ENCODE peak calls at places on chromosomes 3 and 15, in ten cellular contexts. R is OCI-LY7; A is cardiac fibroblast; Y is tibial artery; O is K562; C is CD8-positive, alpha-beta T cell; J is kidney epithelial cell; L is CD4-positive, alpha-beta T cell; T is left ventricle myocardium inferior; F is esophagus squamous epithelium. K is an unnamed sample.

GRCh38 chr3:188296761-188297689 is 143.1 kb downstream of the LPP start:
- DNase-seq in L (no peak), C (no peak), R (peak; percentile 75), A (peak; percentile 95), Y (peak; percentile 47), J (peak; percentile 62), T (no peak), O (no peak), F (no peak), K (peak; percentile 93)

GRCh38 chr3:32422943-32423342 is 31.3 kb downstream of the CMTM7 start:
- DNase-seq in A (no peak), L (no peak), J (no peak), F (no peak), C (no peak), R (no peak), Y (no peak), O (no peak), T (no peak), K (no peak)

GRCh38 chr15:67101981-67102929 is 36.9 kb downstream of the SMAD3 start:
- DNase-seq in L (peak; percentile 35), F (no peak), A (peak; percentile 48), O (no peak), Y (no peak), R (no peak), J (no peak), C (no peak), T (no peak), K (peak; percentile 73)

GRCh38 chr15:89409993-89410767 is 75.6 kb upstream of the POLG start:
- DNase-seq in A (no peak), L (no peak), Y (no peak), O (no peak), R (no peak), T (no peak), C (no peak), J (no peak), F (no peak), K (no peak)

GRCh38 chr15:100033140-100033857 is 300.1 kb upstream of the LYSMD4 start:
- DNase-seq in A (peak; percentile 28), J (no peak), R (no peak), L (no peak), O (no peak), T (no peak), Y (no peak), C (no peak), F (no peak), K (peak; percentile 4)

GRCh38 chr15:36428102-36428845 is 151.2 kb upstream of the CDIN1 start:
- DNase-seq in R (no peak), F (no peak), A (peak; percentile 96), Y (no peak), J (peak; percentile 97), C (no peak), L (no peak), O (peak; percentile 89), T (no peak), K (peak; percentile 96)

GRCh38 chr3:108907194-108907593 is 46.5 kb downstream of the GUCA1C start:
- DNase-seq in T (no peak), Y (no peak), F (no peak), J (no peak), C (no peak), A (no peak), L (no peak), R (no peak), O (no peak), K (no peak)

GRCh38 chr3:13685721-13686120 is 136.8 kb downstream of the FBLN2 start:
- DNase-seq in L (no peak), O (no peak), Y (no peak), T (no peak), A (no peak), R (no peak), C (no peak), F (no peak), J (no peak), K (no peak)

GRCh38 chr3:116815831-116816588 is 106.4 kb downstream of the TUSC7 start:
- DNase-seq in L (no peak), A (peak; percentile 7), R (no peak), C (no peak), T (no peak), F (no peak), Y (no peak), O (no peak), J (no peak), K (peak; percentile 1)

GRCh38 chr3:142888484-142889262 is at the start of gene PCOLCE2:
- DNase-seq in A (peak; percentile 23), O (peak; percentile 36), T (peak; percentile 54), C (no peak), L (no peak), J (no peak), Y (peak; percentile 49), R (no peak), F (no peak), K (no peak)

GRCh38 chr3:46276497-46277099 is 34.3 kb downstream of the CCR3 start:
- DNase-seq in O (peak; percentile 40), F (no peak), L (peak; percentile 65), Y (peak; percentile 40), R (peak; percentile 38), J (no peak), A (no peak), C (peak; percentile 59), T (peak; percentile 50), K (peak; percentile 60)

GRCh38 chr3:48475188-48475587 is 28.7 kb downstream of the ATRIP start:
- DNase-seq in Y (no peak), L (no peak), F (no peak), A (no peak), R (no peak), J (no peak), O (no peak), C (no peak), T (no peak), K (no peak)

GRCh38 chr3:189267981-189268613 is 96.3 kb downstream of the TPRG1 start:
- DNase-seq in Y (no peak), O (no peak), J (no peak), F (no peak), A (peak; percentile 33), T (no peak), L (no peak), R (no peak), C (no peak), K (peak; percentile 99)

GRCh38 chr3:100533176-100533575 is 40.8 kb downstream of the TMEM45A start:
- DNase-seq in O (no peak), L (no peak), A (no peak), C (no peak), J (no peak), Y (no peak), R (no peak), T (no peak), F (no peak), K (no peak)

GRCh38 chr15:34436956-34437442 is 609 bp downstream of the GOLGA8A start:
- DNase-seq in J (no peak), F (no peak), Y (no peak), L (no peak), T (peak; percentile 33), A (peak; percentile 31), R (no peak), C (peak; percentile 17), O (peak; percentile 68), K (no peak)

GRCh38 chr15:64732156-64732860 is 43.1 kb downstream of the RBPMS2 start:
- DNase-seq in T (no peak), A (no peak), J (no peak), L (no peak), O (no peak), C (no peak), F (no peak), Y (no peak), R (no peak), K (no peak)

GRCh38 chr3:179373938-179374337 is 26.4 kb downstream of the MFN1 start:
- DNase-seq in O (no peak), T (no peak), C (no peak), L (no peak), Y (no peak), R (no peak), J (no peak), F (no peak), A (no peak), K (no peak)
- TF ChIP-seq CTCF in O (no peak), T (no peak), C (no peak), L (no peak), Y (no peak), R (no peak), J (no peak), F (no peak), A (no peak), K (no peak)

DNA sequence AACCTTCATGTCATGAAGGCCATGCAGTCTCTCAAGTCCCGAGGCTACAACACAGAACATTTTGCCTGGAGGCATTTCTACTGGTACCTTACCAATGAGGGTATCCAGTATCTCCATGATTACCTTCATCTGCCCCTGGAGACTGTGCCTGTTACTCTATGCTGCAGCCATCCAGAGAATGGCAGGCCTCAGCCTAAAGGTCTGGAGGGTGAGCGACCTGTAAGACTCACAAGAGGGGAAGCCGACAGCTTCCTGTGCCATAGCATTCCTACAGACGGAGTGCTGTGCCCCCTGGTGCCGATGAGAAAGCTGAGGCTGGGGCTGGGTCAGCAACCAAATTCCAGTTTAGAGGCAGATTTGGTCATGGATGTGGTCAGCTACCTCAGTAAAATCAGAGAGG is 51.3 kb upstream of the CADPS start:
- DNase-seq in J (no peak), F (no peak), T (no peak), L (no peak), R (no peak), C (no peak), O (no peak), A (no peak), Y (no peak), K (no peak)
- TF ChIP-seq CTCF in J (no peak), F (no peak), T (peak; percentile 53), L (no peak), R (no peak), C (no peak), O (no peak), A (no peak), Y (no peak), K (no peak)

DNA sequence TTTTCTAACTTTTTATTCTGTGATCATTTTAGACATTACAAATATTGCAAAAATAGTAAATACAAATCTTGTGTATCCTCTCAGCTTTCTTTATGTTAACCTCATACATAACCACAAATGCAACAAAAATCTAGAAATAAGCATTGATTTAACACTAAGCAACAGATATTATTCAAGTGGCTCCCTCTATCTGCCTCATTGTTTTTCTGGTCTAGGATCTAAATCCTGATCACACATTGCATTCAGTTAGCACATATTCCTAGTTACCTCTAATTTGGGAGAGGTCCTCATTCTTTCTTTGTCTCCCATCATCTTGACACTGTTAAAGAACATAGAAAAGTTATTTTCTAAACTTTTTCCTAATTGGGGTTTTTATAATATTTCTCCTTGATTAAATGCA is 1126.0 kb downstream of the ROBO2 start:
- DNase-seq in T (no peak), L (no peak), J (no peak), F (no peak), C (no peak), A (no peak), Y (no peak), O (no peak), R (no peak), K (peak; percentile 21)
- TF ChIP-seq CTCF in T (peak; percentile 40), L (no peak), J (peak; percentile 31), F (no peak), C (no peak), A (peak; percentile 29), Y (no peak), O (no peak), R (no peak), K (no peak)

GRCh38 chr3:169390310-169390731 is 273.2 kb downstream of the MECOM start:
- DNase-seq in T (no peak), C (no peak), Y (no peak), F (no peak), L (no peak), A (peak; percentile 67), J (no peak), O (no peak), R (no peak), K (peak; percentile 62)
- TF ChIP-seq CTCF in T (no peak), C (no peak), Y (no peak), F (peak; percentile 12), L (no peak), A (no peak), J (no peak), O (no peak), R (peak; percentile 25), K (peak; percentile 43)